ENCODE peak calls at places on chromosomes 7 and 10, in nine cellular contexts. H, R, C, W, E, T, N, O and B are unnamed samples.

GRCh38 chr7:151520419-151521229 is 929 bp upstream of the RHEB start:
- DNase-seq in T (no peak), N (no peak), H (peak), R (no peak), C (no peak), E (no peak), O (peak), W (no peak), B (peak)

GRCh38 chr7:4871056-4871680 is 9.3 kb upstream of the PAPOLB start:
- DNase-seq in R (no peak), H (no peak), N (no peak), W (no peak), O (no peak), C (no peak), T (no peak), E (no peak), B (no peak)

GRCh38 chr7:98119257-98119918 is 12.7 kb downstream of the LMTK2 start:
- DNase-seq in C (no peak), O (no peak), H (no peak), N (no peak), T (peak), R (no peak), W (no peak), E (peak), B (no peak)

GRCh38 chr10:26509311-26509710 is 71.2 kb downstream of the APBB1IP start:
- DNase-seq in H (no peak), N (no peak), O (no peak), T (no peak), C (no peak), W (no peak), R (no peak), E (no peak), B (no peak)

GRCh38 chr7:36303202-36304098 is 86.2 kb upstream of the ANLN start:
- DNase-seq in T (peak), R (peak), N (peak), W (peak), E (peak), O (no peak), C (no peak), H (no peak), B (no peak)

GRCh38 chr7:70884446-70884764 is 247.5 kb upstream of the GALNT17 start:
- DNase-seq in R (no peak), O (no peak), N (no peak), T (no peak), W (no peak), C (no peak), H (no peak), E (no peak), B (no peak)

GRCh38 chr7:26200113-26200443 is 468 bp downstream of the HNRNPA2B1 start:
- DNase-seq in T (peak), R (peak), N (peak), O (peak), E (peak), C (no peak), H (peak), W (no peak), B (peak)

GRCh38 chr7:137685439-137686164 is 161.2 kb downstream of the DGKI start:
- DNase-seq in O (no peak), T (no peak), W (no peak), N (no peak), C (no peak), H (no peak), R (no peak), E (no peak), B (no peak)

GRCh38 chr7:31782411-31782991 is 95.5 kb downstream of the PPP1R17 start:
- DNase-seq in W (peak), E (peak), C (no peak), R (no peak), O (no peak), N (peak), T (peak), H (no peak), B (peak)